ENCODE peak calls at places on chromosomes 6 and 20, in eight cellular contexts. One of them, this sample, is unnamed.

GRCh38 chr6:35038076-35038475 is 103.1 kb downstream of the TCP11 start:
- DNase-seq in HepG2: no peak
- DNase-seq in A549: no peak
- DNase-seq in ovary: no peak
- DNase-seq in IMR-90: no peak
- DNase-seq in adrenal gland: no peak
- DNase-seq in body of pancreas: no peak
- DNase-seq in uterus: no peak
- DNase-seq in this sample: no peak

GRCh38 chr20:12315652-12316051 is 398.0 kb downstream of the BTBD3 start:
- DNase-seq in body of pancreas: no peak
- DNase-seq in A549: no peak
- DNase-seq in HepG2: no peak
- DNase-seq in ovary: no peak
- DNase-seq in uterus: no peak
- DNase-seq in IMR-90: no peak
- DNase-seq in adrenal gland: no peak
- DNase-seq in this sample: no peak

GRCh38 chr6:159252955-159253508 is 83.8 kb downstream of the FNDC1 start:
- DNase-seq in adrenal gland: no peak
- DNase-seq in ovary: no peak
- DNase-seq in HepG2: peak
- DNase-seq in IMR-90: peak
- DNase-seq in A549: peak
- DNase-seq in uterus: no peak
- DNase-seq in body of pancreas: no peak
- DNase-seq in this sample: no peak

GRCh38 chr20:31824554-31825313 is 5.6 kb downstream of the MYLK2 start:
- DNase-seq in A549: no peak
- DNase-seq in IMR-90: no peak
- DNase-seq in ovary: no peak
- DNase-seq in adrenal gland: no peak
- DNase-seq in uterus: no peak
- DNase-seq in body of pancreas: no peak
- DNase-seq in HepG2: no peak
- DNase-seq in this sample: no peak

GRCh38 chr6:163750436-163751031 is 336.0 kb downstream of the QKI start:
- DNase-seq in adrenal gland: no peak
- DNase-seq in uterus: no peak
- DNase-seq in HepG2: no peak
- DNase-seq in A549: no peak
- DNase-seq in ovary: no peak
- DNase-seq in IMR-90: no peak
- DNase-seq in body of pancreas: no peak
- DNase-seq in this sample: peak

GRCh38 chr6:70667711-70668498 is at the start of gene SMAP1:
- DNase-seq in ovary: peak
- DNase-seq in adrenal gland: peak
- DNase-seq in uterus: peak
- DNase-seq in A549: peak
- DNase-seq in body of pancreas: peak
- DNase-seq in HepG2: peak
- DNase-seq in IMR-90: peak
- DNase-seq in this sample: peak

GRCh38 chr6:105646391-105646867 is 243.5 kb upstream of the PREP start:
- DNase-seq in A549: no peak
- DNase-seq in ovary: no peak
- DNase-seq in IMR-90: peak
- DNase-seq in body of pancreas: no peak
- DNase-seq in HepG2: no peak
- DNase-seq in uterus: no peak
- DNase-seq in adrenal gland: no peak
- DNase-seq in this sample: no peak

GRCh38 chr20:5786930-5787826 is 37.0 kb downstream of the SHLD1 start:
- DNase-seq in uterus: peak
- DNase-seq in HepG2: no peak
- DNase-seq in body of pancreas: peak
- DNase-seq in IMR-90: peak
- DNase-seq in adrenal gland: peak
- DNase-seq in ovary: peak
- DNase-seq in A549: no peak
- DNase-seq in this sample: no peak

GRCh38 chr6:37499433-37500293 is at the start of gene CCDC167:
- DNase-seq in A549: peak
- DNase-seq in IMR-90: peak
- DNase-seq in HepG2: peak
- DNase-seq in body of pancreas: peak
- DNase-seq in uterus: peak
- DNase-seq in adrenal gland: peak
- DNase-seq in ovary: peak
- DNase-seq in this sample: peak
- TF ChIP-seq POLR2A in A549: peak
- TF ChIP-seq POLR2A in IMR-90: peak
- TF ChIP-seq POLR2A in HepG2: peak
- TF ChIP-seq POLR2A in body of pancreas: peak
- TF ChIP-seq POLR2A in uterus: no peak
- TF ChIP-seq POLR2A in adrenal gland: no peak
- TF ChIP-seq POLR2A in ovary: no peak
- TF ChIP-seq POLR2A in this sample: no peak

DNA sequence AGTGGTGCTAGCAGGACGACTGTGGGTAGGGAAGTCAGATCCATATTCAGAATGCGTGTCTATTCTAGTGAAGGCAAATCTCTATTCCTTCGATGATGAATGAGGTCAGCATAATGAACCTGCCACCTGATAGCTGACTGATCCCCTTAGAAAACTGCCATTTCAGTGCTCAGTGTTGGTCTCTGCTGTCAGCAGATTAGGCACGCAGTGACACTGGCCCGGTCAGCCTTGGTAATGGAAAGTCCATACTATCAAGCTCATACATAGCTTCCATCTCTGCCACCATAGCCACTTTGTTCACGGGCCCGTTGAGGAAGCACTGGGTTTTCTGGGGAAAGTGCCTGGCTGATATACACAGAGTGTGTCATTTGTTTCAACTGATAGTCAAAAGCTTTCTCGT is 54.0 kb downstream of the C6orf52 start:
- DNase-seq in A549: no peak
- DNase-seq in adrenal gland: no peak
- DNase-seq in ovary: no peak
- DNase-seq in uterus: no peak
- DNase-seq in HepG2: no peak
- DNase-seq in body of pancreas: no peak
- DNase-seq in IMR-90: no peak
- DNase-seq in this sample: no peak
- TF ChIP-seq POLR2A in A549: no peak
- TF ChIP-seq POLR2A in adrenal gland: no peak
- TF ChIP-seq POLR2A in ovary: no peak
- TF ChIP-seq POLR2A in uterus: no peak
- TF ChIP-seq POLR2A in HepG2: no peak
- TF ChIP-seq POLR2A in body of pancreas: no peak
- TF ChIP-seq POLR2A in IMR-90: no peak
- TF ChIP-seq POLR2A in this sample: no peak

GRCh38 chr6:53506872-53507271 is 38.0 kb downstream of the GCLC start:
- DNase-seq in uterus: no peak
- DNase-seq in body of pancreas: no peak
- DNase-seq in A549: no peak
- DNase-seq in ovary: no peak
- DNase-seq in HepG2: no peak
- DNase-seq in IMR-90: no peak
- DNase-seq in adrenal gland: no peak
- DNase-seq in this sample: no peak
- TF ChIP-seq POLR2A in uterus: no peak
- TF ChIP-seq POLR2A in body of pancreas: no peak
- TF ChIP-seq POLR2A in A549: no peak
- TF ChIP-seq POLR2A in ovary: no peak
- TF ChIP-seq POLR2A in HepG2: no peak
- TF ChIP-seq POLR2A in IMR-90: no peak
- TF ChIP-seq POLR2A in adrenal gland: no peak
- TF ChIP-seq POLR2A in this sample: no peak

GRCh38 chr20:62137478-62138203 is 5.6 kb downstream of the PSMA7 start:
- DNase-seq in IMR-90: no peak
- DNase-seq in body of pancreas: no peak
- DNase-seq in adrenal gland: no peak
- DNase-seq in A549: no peak
- DNase-seq in HepG2: no peak
- DNase-seq in ovary: no peak
- DNase-seq in uterus: no peak
- DNase-seq in this sample: no peak
- TF ChIP-seq POLR2A in IMR-90: no peak
- TF ChIP-seq POLR2A in body of pancreas: no peak
- TF ChIP-seq POLR2A in adrenal gland: no peak
- TF ChIP-seq POLR2A in A549: no peak
- TF ChIP-seq POLR2A in HepG2: peak
- TF ChIP-seq POLR2A in ovary: no peak
- TF ChIP-seq POLR2A in uterus: no peak
- TF ChIP-seq POLR2A in this sample: no peak

DNA sequence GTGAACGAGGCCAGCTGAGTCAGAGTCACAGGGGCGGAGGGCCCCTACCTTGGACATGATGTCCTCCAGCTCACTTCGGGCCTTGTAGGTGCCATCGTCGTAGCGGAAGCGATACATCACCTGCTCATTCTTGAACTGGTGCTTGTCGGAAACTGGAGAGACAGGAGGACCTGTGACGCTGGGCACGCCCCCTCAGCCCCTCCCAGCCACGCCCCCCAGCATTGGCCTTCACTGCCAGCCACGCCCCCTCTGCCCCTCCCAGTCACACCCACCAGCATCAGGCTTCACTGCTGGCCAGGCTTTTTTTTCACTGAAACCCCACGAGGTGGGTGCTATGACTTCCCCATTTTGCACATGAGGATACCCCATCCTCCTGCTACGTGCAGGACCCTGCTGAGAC is 148.2 kb downstream of the PREX1 start:
- DNase-seq in A549: no peak
- DNase-seq in adrenal gland: no peak
- DNase-seq in ovary: no peak
- DNase-seq in uterus: no peak
- DNase-seq in HepG2: no peak
- DNase-seq in body of pancreas: no peak
- DNase-seq in IMR-90: no peak
- DNase-seq in this sample: peak
- TF ChIP-seq POLR2A in A549: no peak
- TF ChIP-seq POLR2A in adrenal gland: no peak
- TF ChIP-seq POLR2A in ovary: no peak
- TF ChIP-seq POLR2A in uterus: no peak
- TF ChIP-seq POLR2A in HepG2: no peak
- TF ChIP-seq POLR2A in body of pancreas: no peak
- TF ChIP-seq POLR2A in IMR-90: no peak
- TF ChIP-seq POLR2A in this sample: no peak

DNA sequence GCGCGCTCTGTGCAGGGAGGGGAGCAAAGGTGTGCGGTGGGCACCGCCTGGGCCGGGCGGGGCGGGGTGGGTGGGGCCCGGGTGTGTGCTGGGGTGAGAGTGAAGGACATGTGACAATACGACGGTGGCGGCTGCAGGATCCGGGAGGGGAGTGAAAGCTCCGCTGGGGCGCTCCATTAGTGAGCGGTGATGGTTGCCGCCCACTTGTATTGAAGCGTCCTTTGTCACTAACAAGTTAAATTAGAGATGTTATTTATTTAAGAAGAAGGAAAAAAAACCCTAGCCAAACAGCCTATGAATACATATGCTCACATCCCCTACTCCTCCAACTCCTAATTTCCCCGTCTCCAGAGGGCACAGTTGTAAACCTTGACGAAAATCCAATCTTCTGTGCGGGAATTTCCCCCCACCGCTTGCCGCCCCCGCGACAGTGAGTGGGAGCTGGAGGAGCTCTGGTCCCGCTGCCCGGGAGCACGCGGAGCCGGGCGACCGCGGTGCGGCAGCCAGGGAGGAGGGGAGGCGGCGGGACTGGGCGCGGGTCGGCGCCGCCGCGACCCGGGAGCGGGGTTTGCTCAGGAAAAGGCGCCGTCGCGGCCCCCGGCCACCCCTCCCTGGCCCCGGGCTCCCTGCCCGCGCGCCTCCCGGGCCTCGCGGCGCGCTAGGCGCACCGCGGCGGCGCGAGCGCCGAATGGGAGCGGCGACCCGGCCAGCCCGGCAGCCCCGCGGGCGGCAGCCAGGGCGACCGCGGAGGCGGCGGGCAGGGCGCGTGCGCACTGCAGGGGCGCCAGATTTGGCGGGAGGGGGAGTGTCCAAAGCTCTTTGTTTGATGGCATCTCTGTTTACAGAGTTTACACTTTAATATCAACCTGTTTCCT is at the start of gene MYB:
- DNase-seq in HepG2: no peak
- DNase-seq in A549: peak
- DNase-seq in adrenal gland: peak
- DNase-seq in body of pancreas: peak
- DNase-seq in ovary: peak
- DNase-seq in IMR-90: peak
- DNase-seq in uterus: no peak
- DNase-seq in this sample: peak
- TF ChIP-seq POLR2A in HepG2: no peak
- TF ChIP-seq POLR2A in A549: no peak
- TF ChIP-seq POLR2A in adrenal gland: no peak
- TF ChIP-seq POLR2A in body of pancreas: no peak
- TF ChIP-seq POLR2A in ovary: no peak
- TF ChIP-seq POLR2A in IMR-90: no peak
- TF ChIP-seq POLR2A in uterus: no peak
- TF ChIP-seq POLR2A in this sample: peak